ENCODE peak calls at places on chromosomes 16 and 17, in five cellular contexts. One of them, this sample, is unnamed.

GRCh38 chr17:82636626-82637598 is 11.3 kb downstream of the WDR45B start:
- DNase-seq in body of pancreas: peak
- DNase-seq in WERI-Rb-1: no peak
- DNase-seq in testis: no peak
- DNase-seq in right lobe of liver: no peak
- DNase-seq in this sample: no peak

GRCh38 chr17:310111-311010 is 42.2 kb downstream of the RPH3AL start:
- DNase-seq in body of pancreas: peak
- DNase-seq in WERI-Rb-1: no peak
- DNase-seq in testis: no peak
- DNase-seq in right lobe of liver: no peak
- DNase-seq in this sample: no peak

GRCh38 chr17:17126131-17127110 is 79.7 kb downstream of the PLD6 start:
- DNase-seq in body of pancreas: no peak
- DNase-seq in WERI-Rb-1: no peak
- DNase-seq in testis: no peak
- DNase-seq in right lobe of liver: no peak
- DNase-seq in this sample: no peak

GRCh38 chr16:69240336-69240735 is 53.4 kb downstream of the SNTB2 start:
- DNase-seq in body of pancreas: no peak
- DNase-seq in WERI-Rb-1: no peak
- DNase-seq in testis: no peak
- DNase-seq in right lobe of liver: no peak
- DNase-seq in this sample: no peak

GRCh38 chr17:66834919-66835454 is at the start of gene CACNG5:
- DNase-seq in body of pancreas: peak
- DNase-seq in WERI-Rb-1: peak
- DNase-seq in testis: peak
- DNase-seq in right lobe of liver: no peak
- DNase-seq in this sample: no peak

GRCh38 chr16:68776821-68777485 is 39.9 kb downstream of the CDH1 start:
- DNase-seq in body of pancreas: peak
- DNase-seq in WERI-Rb-1: no peak
- DNase-seq in testis: no peak
- DNase-seq in right lobe of liver: no peak
- DNase-seq in this sample: no peak

GRCh38 chr17:8392674-8393469 is 4.8 kb downstream of the RNF222 start:
- DNase-seq in body of pancreas: no peak
- DNase-seq in WERI-Rb-1: no peak
- DNase-seq in testis: no peak
- DNase-seq in right lobe of liver: no peak
- DNase-seq in this sample: no peak

GRCh38 chr17:2095536-2095910 is 40.6 kb downstream of the HIC1 start:
- DNase-seq in body of pancreas: no peak
- DNase-seq in WERI-Rb-1: no peak
- DNase-seq in testis: no peak
- DNase-seq in right lobe of liver: no peak
- DNase-seq in this sample: no peak

GRCh38 chr16:68367034-68367433 is 56.2 kb downstream of the PRMT7 start:
- DNase-seq in body of pancreas: peak
- DNase-seq in WERI-Rb-1: peak
- DNase-seq in testis: peak
- DNase-seq in right lobe of liver: no peak
- DNase-seq in this sample: no peak

GRCh38 chr16:75024182-75024581 is 25.4 kb downstream of the ZNRF1 start:
- DNase-seq in body of pancreas: no peak
- DNase-seq in WERI-Rb-1: no peak
- DNase-seq in testis: no peak
- DNase-seq in right lobe of liver: no peak
- DNase-seq in this sample: no peak

GRCh38 chr17:78940708-78941107 is 15.5 kb upstream of the TIMP2 start:
- DNase-seq in body of pancreas: no peak
- DNase-seq in WERI-Rb-1: no peak
- DNase-seq in testis: no peak
- DNase-seq in right lobe of liver: no peak
- DNase-seq in this sample: no peak

GRCh38 chr16:66703359-66704215 is 7.0 kb upstream of the CMTM4 start:
- DNase-seq in body of pancreas: no peak
- DNase-seq in WERI-Rb-1: no peak
- DNase-seq in testis: no peak
- DNase-seq in right lobe of liver: no peak
- DNase-seq in this sample: no peak

GRCh38 chr16:55253987-55254386 is 70.0 kb upstream of the IRX6 start:
- DNase-seq in body of pancreas: no peak
- DNase-seq in WERI-Rb-1: no peak
- DNase-seq in testis: no peak
- DNase-seq in right lobe of liver: no peak
- DNase-seq in this sample: no peak

GRCh38 chr17:50865868-50866260 is 290 bp downstream of the TOB1 start:
- DNase-seq in body of pancreas: no peak
- DNase-seq in WERI-Rb-1: no peak
- DNase-seq in testis: no peak
- DNase-seq in right lobe of liver: no peak
- DNase-seq in this sample: no peak

GRCh38 chr17:27989046-27989445 is 53.4 kb upstream of the NLK start:
- DNase-seq in body of pancreas: no peak
- DNase-seq in WERI-Rb-1: no peak
- DNase-seq in testis: no peak
- DNase-seq in right lobe of liver: no peak
- DNase-seq in this sample: no peak

GRCh38 chr16:81616321-81617020 is 162.6 kb upstream of the PLCG2 start:
- DNase-seq in body of pancreas: peak
- DNase-seq in WERI-Rb-1: no peak
- DNase-seq in testis: peak
- DNase-seq in right lobe of liver: no peak
- DNase-seq in this sample: peak

GRCh38 chr16:71894229-71894920 is 956 bp upstream of the IST1 start:
- DNase-seq in body of pancreas: peak
- DNase-seq in WERI-Rb-1: peak
- DNase-seq in testis: peak
- DNase-seq in right lobe of liver: peak
- DNase-seq in this sample: peak

GRCh38 chr16:8622315-8622656 is 788 bp downstream of the METTL22 start:
- DNase-seq in body of pancreas: no peak
- DNase-seq in WERI-Rb-1: no peak
- DNase-seq in testis: no peak
- DNase-seq in right lobe of liver: no peak
- DNase-seq in this sample: no peak

GRCh38 chr16:28163699-28164584 is 47.8 kb downstream of the XPO6 start:
- DNase-seq in body of pancreas: no peak
- DNase-seq in WERI-Rb-1: no peak
- DNase-seq in testis: no peak
- DNase-seq in right lobe of liver: no peak
- DNase-seq in this sample: no peak

DNA sequence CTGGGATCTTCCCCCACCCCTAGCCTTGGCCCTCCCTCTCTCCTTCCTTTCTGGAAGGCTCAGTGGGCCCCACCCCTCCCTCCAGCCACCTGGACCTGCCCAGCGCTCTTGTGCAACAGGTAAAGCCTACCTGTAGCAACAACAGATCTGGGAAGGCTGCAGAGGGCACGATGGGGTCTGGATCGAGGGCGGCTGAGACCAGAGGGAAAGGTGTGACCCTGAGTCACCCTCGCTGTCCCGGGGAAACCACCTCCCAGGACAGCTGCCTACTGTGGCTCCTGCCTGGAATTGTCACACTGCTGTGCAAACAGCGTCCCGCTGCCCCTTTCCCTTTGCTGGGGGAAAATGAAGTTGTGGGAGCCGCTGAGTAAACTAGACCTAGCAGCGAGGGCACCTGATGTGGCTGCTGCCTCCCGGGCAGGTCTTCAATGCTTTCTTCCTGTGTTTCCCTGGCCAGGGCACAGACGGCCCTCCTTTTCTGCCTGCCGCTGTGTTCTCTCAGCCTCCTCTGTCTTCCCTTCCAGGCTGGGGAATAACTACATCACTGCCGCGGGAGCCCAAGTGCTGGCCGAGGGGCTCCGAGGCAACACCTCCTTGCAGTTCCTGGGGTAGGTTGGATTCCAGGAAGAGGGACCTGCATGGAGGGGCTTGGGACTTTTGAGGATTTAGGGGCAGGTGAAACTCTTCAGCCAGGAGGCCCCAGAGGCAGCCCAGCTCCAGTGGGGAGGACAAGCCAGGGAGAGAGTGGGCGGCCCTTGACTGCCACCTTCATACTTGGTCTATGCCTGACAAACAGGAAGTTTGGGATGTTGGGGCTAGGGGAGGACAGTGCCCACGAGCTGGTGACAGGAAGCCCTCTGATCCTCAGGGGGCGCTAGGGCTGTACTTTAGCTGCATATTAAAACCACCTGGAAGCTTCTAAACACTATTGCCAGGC is 22.2 kb upstream of the CYLD start:
- DNase-seq in body of pancreas: peak
- DNase-seq in WERI-Rb-1: no peak
- DNase-seq in testis: no peak
- DNase-seq in right lobe of liver: no peak
- DNase-seq in this sample: no peak
- TF ChIP-seq CTCF in body of pancreas: no peak
- TF ChIP-seq CTCF in WERI-Rb-1: peak
- TF ChIP-seq CTCF in testis: no peak
- TF ChIP-seq CTCF in right lobe of liver: no peak
- TF ChIP-seq CTCF in this sample: no peak

DNA sequence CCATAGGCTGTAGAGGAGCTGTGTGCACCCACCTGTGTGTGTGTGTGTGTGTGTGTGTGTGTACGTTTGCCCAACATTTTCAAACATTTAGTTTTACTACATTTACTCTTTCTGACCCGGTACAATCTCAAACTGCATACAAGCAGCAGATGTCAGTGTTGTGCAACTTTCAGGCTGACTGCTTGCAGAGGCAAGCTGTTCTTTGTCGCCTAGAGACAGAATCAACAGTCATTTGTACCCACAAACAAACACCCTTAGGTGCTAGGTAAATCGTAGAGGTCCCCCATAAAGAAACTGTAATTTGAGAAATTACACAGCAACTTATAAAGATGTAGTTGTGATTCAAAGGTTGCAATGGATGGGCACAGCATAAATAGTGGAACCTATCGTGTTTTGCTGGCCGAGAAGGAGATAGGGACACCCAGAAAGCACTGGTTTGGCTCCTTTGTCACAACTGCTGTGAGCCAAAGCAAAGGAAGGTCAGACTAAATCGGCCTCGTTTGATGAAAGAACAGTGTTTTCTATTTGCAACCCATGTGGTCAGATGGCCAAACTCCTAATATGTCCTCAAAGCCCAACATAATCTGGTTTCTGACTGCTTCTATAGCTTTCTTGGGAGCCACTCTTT is 478.4 kb downstream of the TOX3 start:
- DNase-seq in body of pancreas: peak
- DNase-seq in WERI-Rb-1: peak
- DNase-seq in testis: peak
- DNase-seq in right lobe of liver: peak
- DNase-seq in this sample: no peak
- TF ChIP-seq CTCF in body of pancreas: peak
- TF ChIP-seq CTCF in WERI-Rb-1: peak
- TF ChIP-seq CTCF in testis: peak
- TF ChIP-seq CTCF in right lobe of liver: peak
- TF ChIP-seq CTCF in this sample: no peak

DNA sequence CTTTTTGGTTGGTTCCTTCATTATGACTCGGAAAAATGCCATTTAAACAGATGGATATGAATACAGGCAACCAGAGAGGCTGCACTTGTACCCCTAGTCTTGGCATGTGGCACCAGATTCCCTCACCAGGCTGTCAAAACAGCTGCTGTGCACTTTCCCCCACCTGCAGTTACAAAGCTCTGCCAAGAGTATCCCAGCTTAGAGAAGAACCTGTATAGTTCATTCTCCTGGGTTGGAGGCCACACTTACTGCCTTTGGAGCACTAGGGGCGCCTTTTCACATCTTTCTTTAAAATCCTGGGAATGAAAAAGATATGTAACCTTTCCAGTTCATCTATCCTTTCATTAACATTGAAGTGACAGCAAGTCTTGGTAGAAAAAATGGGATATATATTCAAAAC is 190.4 kb downstream of the KIF2B start:
- DNase-seq in body of pancreas: no peak
- DNase-seq in WERI-Rb-1: no peak
- DNase-seq in testis: no peak
- DNase-seq in right lobe of liver: no peak
- DNase-seq in this sample: no peak
- TF ChIP-seq CTCF in body of pancreas: no peak
- TF ChIP-seq CTCF in WERI-Rb-1: no peak
- TF ChIP-seq CTCF in testis: no peak
- TF ChIP-seq CTCF in right lobe of liver: no peak
- TF ChIP-seq CTCF in this sample: no peak

GRCh38 chr16:57956270-57956808 is 14.6 kb downstream of the CNGB1 start:
- DNase-seq in body of pancreas: no peak
- DNase-seq in WERI-Rb-1: no peak
- DNase-seq in testis: no peak
- DNase-seq in right lobe of liver: no peak
- DNase-seq in this sample: no peak

GRCh38 chr16:57956924-57957323 is 14.0 kb downstream of the CNGB1 start:
- DNase-seq in body of pancreas: no peak
- DNase-seq in WERI-Rb-1: no peak
- DNase-seq in testis: no peak
- DNase-seq in right lobe of liver: no peak
- DNase-seq in this sample: no peak

GRCh38 chr16:57958544-57958943 is 12.4 kb downstream of the CNGB1 start:
- DNase-seq in body of pancreas: no peak
- DNase-seq in WERI-Rb-1: no peak
- DNase-seq in testis: no peak
- DNase-seq in right lobe of liver: no peak
- DNase-seq in this sample: no peak

GRCh38 chr16:57959121-57959520 is 11.8 kb downstream of the CNGB1 start:
- DNase-seq in body of pancreas: no peak
- DNase-seq in WERI-Rb-1: no peak
- DNase-seq in testis: no peak
- DNase-seq in right lobe of liver: no peak
- DNase-seq in this sample: no peak

DNA sequence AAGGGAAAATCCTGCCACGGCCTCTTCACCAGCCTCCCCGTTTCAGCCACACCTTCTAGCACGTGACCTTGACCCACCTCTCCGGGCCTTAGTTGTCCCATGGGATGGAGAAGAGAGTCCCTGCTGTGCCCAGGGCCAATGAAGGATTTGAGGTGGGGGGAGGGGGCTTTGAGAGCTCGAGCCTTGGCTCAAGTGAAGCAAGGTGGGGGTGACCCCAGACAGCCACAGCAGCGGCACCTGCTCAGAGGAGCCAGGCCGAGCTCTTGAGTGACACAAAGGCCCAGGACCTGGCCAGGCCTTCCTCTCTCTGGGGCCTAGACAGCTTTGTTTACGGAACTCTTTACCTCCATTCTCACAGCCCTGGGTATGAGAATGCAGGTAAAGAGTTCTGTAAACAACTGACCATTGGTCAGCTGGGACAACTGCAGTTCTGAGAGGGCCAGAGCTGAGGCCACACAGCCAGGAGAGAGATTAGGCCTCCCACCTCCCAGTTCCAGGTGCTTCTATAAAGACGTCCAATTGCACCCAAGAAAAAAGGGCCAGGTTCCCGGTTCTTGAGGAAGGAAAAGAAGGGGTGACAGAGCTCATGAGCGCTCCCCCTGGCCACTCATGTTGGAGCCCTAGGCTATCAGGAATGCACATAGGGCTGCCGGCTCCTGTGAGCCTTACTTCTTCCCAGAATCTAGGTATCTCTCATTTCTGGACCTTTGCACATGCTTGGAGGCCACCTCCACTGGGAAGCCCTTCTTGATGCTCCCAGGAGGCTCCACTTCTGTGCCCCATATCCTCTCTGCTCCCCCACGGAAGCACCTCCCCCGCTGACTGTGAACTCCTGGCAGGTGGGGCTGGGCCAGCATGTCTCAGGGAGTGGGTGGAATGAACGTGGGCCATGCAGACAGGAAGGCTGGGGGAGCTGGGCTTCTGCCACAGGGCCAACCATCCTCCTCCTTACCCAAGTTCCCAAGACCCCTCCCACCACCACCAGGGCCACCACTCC is 13.2 kb downstream of the CNGB1 start:
- DNase-seq in body of pancreas: no peak
- DNase-seq in WERI-Rb-1: no peak
- DNase-seq in testis: no peak
- DNase-seq in right lobe of liver: no peak
- DNase-seq in this sample: no peak
- TF ChIP-seq CTCF in body of pancreas: no peak
- TF ChIP-seq CTCF in WERI-Rb-1: peak
- TF ChIP-seq CTCF in testis: no peak
- TF ChIP-seq CTCF in right lobe of liver: no peak
- TF ChIP-seq CTCF in this sample: no peak